ENCODE peak calls at places on chromosomes 3 and 15, in nine cellular contexts. W is K562, F is transverse colon, T is GM12891, X is sigmoid colon, I is HepG2, N is breast epithelium, D is SK-N-SH, K is suprapubic skin. U is an unnamed sample.

GRCh38 chr3:42685363-42685881 is at the start of gene KLHL40:
- DNase-seq in W (no peak), F (no peak), T (no peak), X (peak; percentile 63), I (no peak), N (no peak), D (no peak), K (peak; percentile 62), U (no peak)

GRCh38 chr3:52085883-52086282 is 29.5 kb upstream of the DUSP7 start:
- DNase-seq in W (no peak), F (no peak), T (no peak), X (no peak), I (no peak), N (no peak), D (no peak), K (no peak), U (no peak)

GRCh38 chr3:184300377-184300717 is 1.3 kb downstream of the PSMD2 start:
- DNase-seq in W (no peak), F (no peak), T (no peak), X (no peak), I (no peak), N (no peak), D (no peak), K (no peak), U (no peak)

GRCh38 chr15:88440021-88440420 is 27.2 kb downstream of the MRPL46 start:
- DNase-seq in W (no peak), F (no peak), T (no peak), X (no peak), I (no peak), N (no peak), D (no peak), K (no peak), U (no peak)

GRCh38 chr15:69410290-69410874 is 3.8 kb upstream of the KIF23 start:
- DNase-seq in W (no peak), F (no peak), T (no peak), X (no peak), I (peak; percentile 11), N (peak; percentile 55), D (peak; percentile 61), K (no peak), U (no peak)

GRCh38 chr3:188421151-188421821 is 267.3 kb downstream of the LPP start:
- DNase-seq in W (no peak), F (no peak), T (no peak), X (no peak), I (no peak), N (no peak), D (no peak), K (no peak), U (no peak)

GRCh38 chr3:197471221-197472010 is 84.4 kb downstream of the BDH1 start:
- DNase-seq in W (no peak), F (no peak), T (no peak), X (no peak), I (peak; percentile 76), N (no peak), D (no peak), K (no peak), U (no peak)

GRCh38 chr3:8554725-8555621 is 53.4 kb downstream of the LMCD1 start:
- DNase-seq in W (no peak), F (no peak), T (no peak), X (no peak), I (no peak), N (no peak), D (peak; percentile 72), K (peak; percentile 79), U (no peak)

GRCh38 chr3:42874749-42875148 is 930 bp downstream of the CYP8B1 start:
- DNase-seq in W (no peak), F (no peak), T (no peak), X (no peak), I (no peak), N (no peak), D (no peak), K (no peak), U (no peak)

GRCh38 chr15:52261498-52262242 is 33.9 kb downstream of the MYO5C start:
- DNase-seq in W (no peak), F (peak; percentile 61), T (peak; percentile 69), X (peak; percentile 73), I (no peak), N (peak; percentile 89), D (peak; percentile 81), K (peak; percentile 82), U (peak; percentile 65)

GRCh38 chr15:79901958-79902357 is 5.1 kb upstream of the MTHFS start:
- DNase-seq in W (no peak), F (no peak), T (no peak), X (no peak), I (no peak), N (no peak), D (no peak), K (no peak), U (no peak)

DNA sequence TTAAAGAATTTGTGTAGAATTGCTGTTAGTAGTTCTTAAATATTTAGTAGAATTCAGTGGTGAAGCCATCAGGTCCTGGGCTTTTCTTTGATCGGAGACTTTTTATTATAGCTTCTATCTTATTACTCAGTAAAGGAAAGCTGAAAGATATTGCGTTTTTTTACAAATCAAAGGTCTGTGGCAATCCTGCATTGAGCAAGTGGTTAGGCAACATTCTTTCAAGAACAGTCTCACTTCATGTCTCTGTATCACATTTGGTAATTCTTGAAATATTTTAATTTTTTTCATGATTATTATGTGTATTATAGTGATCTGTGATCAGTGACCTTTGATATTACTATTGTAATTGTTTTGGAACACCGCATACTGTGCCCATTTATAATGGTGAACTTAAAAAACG is 140.8 kb downstream of the UNC13C start:
- DNase-seq in W (no peak), F (no peak), T (no peak), X (no peak), I (no peak), N (no peak), D (no peak), K (no peak), U (no peak)
- TF ChIP-seq POLR2AphosphoS5 in W (no peak), F (no peak), T (no peak), X (no peak), I (no peak), N (no peak), D (no peak), K (no peak), U (no peak)

GRCh38 chr3:4313606-4314308 is 10.6 kb downstream of the SETMAR start:
- DNase-seq in W (peak; percentile 72), F (no peak), T (no peak), X (no peak), I (peak; percentile 73), N (no peak), D (no peak), K (no peak), U (no peak)
- TF ChIP-seq POLR2AphosphoS5 in W (no peak), F (no peak), T (no peak), X (no peak), I (no peak), N (no peak), D (no peak), K (no peak), U (no peak)

GRCh38 chr15:67186226-67186649 is 68.2 kb downstream of the AAGAB start:
- DNase-seq in W (no peak), F (no peak), T (no peak), X (peak; percentile 83), I (no peak), N (no peak), D (no peak), K (no peak), U (no peak)
- TF ChIP-seq POLR2AphosphoS5 in W (no peak), F (no peak), T (no peak), X (no peak), I (no peak), N (no peak), D (no peak), K (no peak), U (no peak)

DNA sequence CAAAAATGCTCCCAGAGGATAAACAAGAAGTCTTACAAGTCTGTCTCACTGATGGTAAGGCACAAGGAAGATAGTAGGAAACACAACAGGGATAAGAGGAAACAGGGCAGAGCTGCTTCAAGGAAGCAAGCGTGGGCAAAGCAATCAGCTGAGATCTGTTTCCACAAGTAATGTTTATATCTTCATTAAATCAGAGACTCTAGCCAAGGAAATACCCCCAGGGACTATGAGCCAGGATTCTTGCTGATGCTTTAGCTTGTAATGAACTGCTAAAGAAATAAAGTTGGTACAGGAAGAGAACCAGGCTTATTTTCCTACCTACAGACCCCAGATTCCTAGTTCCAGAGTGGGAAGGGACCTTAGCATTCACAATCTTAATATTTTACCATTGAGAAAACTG is 112.7 kb upstream of the C3orf80 start:
- DNase-seq in W (no peak), F (no peak), T (no peak), X (no peak), I (no peak), N (no peak), D (no peak), K (no peak), U (no peak)
- TF ChIP-seq POLR2AphosphoS5 in W (no peak), F (no peak), T (no peak), X (no peak), I (no peak), N (no peak), D (no peak), K (no peak), U (no peak)

DNA sequence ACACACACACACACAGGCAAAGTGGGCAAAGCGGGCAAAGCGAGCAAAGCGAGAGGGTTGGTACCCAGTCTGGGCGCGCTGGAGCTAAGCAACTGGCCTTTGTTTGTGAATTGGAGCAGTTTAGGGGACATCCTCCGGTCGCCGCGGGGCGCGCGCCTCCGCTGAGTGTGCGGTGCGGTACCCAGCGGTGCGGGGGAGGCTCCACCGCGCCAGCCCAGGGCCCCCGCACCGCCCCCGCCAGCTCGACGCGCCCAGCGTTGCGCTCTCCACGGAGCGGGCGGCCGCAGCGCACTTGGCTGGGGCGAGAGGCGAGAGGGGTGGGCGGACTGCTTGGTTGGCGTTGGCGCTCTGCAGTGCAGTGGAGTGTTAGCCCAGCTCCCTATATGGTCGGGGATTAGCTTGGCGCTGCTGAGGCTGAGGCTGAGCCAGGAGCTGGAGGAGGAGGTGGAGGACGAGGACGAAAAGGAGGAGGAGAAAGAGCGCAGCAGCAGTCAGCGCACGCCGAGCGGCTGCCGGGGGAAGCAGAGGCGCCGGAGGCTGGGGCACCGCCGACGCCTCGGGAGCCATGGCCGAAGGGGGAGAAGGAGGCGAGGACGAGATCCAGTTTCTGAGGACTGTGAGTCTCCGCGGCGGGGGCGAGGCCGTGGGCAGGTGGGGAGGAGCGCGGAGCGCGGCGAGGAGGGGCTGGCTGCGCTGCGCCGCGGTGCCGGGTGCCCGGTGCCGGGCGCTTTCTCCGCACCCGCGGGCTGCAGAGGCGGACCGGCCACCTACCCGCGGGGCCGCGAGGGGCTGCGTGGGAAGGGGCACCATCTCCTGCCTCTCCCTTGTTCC is at the start of gene RYR3:
- DNase-seq in W (no peak), F (no peak), T (no peak), X (peak; percentile 81), I (no peak), N (no peak), D (peak; percentile 81), K (no peak), U (no peak)
- TF ChIP-seq POLR2AphosphoS5 in W (no peak), F (no peak), T (no peak), X (no peak), I (no peak), N (no peak), D (no peak), K (no peak), U (no peak)

GRCh38 chr3:32945136-32945535 is 6.3 kb upstream of the CCR4 start:
- DNase-seq in W (no peak), F (no peak), T (no peak), X (no peak), I (no peak), N (no peak), D (no peak), K (no peak), U (no peak)
- TF ChIP-seq POLR2AphosphoS5 in W (no peak), F (no peak), T (no peak), X (no peak), I (no peak), N (no peak), D (no peak), K (no peak), U (no peak)